ENCODE peak calls at places on chromosomes 4 and X, in nine cellular contexts. N, X, Q, L, M, Y, D, A and I are unnamed samples.

GRCh38 chr4:188127157-188127874 is 11.9 kb upstream of the TRIML1 start:
- DNase-seq in Q (no peak), M (peak), Y (no peak), N (peak), A (no peak), D (no peak), X (peak), L (no peak), I (no peak)

GRCh38 chr4:1325176-1325480 is 21.9 kb upstream of the UVSSA start:
- DNase-seq in Q (no peak), N (no peak), D (peak), Y (no peak), M (no peak), X (no peak), A (peak), L (no peak), I (no peak)

GRCh38 chr4:101200561-101200960 is 146.8 kb downstream of the PPP3CA start:
- DNase-seq in N (no peak), M (peak), A (no peak), Y (no peak), D (no peak), X (peak), L (no peak), Q (no peak), I (no peak)

GRCh38 chr4:181365671-181366070 is 877.5 kb upstream of the TENM3 start:
- DNase-seq in A (no peak), N (no peak), X (no peak), Y (no peak), D (no peak), L (no peak), Q (no peak), M (no peak), I (no peak)

GRCh38 chr4:32560306-32560705 is 1840.1 kb downstream of the PCDH7 start:
- DNase-seq in A (no peak), Q (no peak), M (no peak), Y (peak), X (peak), L (no peak), N (no peak), D (no peak), I (peak)

GRCh38 chr4:122005064-122005755 is 53.4 kb upstream of the TRPC3 start:
- DNase-seq in N (no peak), X (no peak), L (no peak), Y (no peak), Q (no peak), M (peak), D (no peak), A (no peak), I (peak)

GRCh38 chr4:110516106-110516922 is 40.4 kb downstream of the ENPEP start:
- DNase-seq in A (peak), L (no peak), N (peak), Y (peak), Q (peak), D (no peak), M (no peak), X (peak), I (peak)

GRCh38 chr4:158778712-158779111 is 9.9 kb downstream of the FNIP2 start:
- DNase-seq in Q (no peak), X (no peak), D (no peak), M (no peak), Y (peak), A (no peak), L (no peak), N (no peak), I (peak)

GRCh38 chrX:31609130-31609529 is 537.3 kb upstream of the FTHL17 start:
- DNase-seq in N (no peak), L (no peak), M (peak), Q (no peak), D (no peak), X (peak), Y (no peak), A (no peak), I (no peak)

GRCh38 chrX:17595456-17596035 is 141.7 kb upstream of the SCML1 start:
- DNase-seq in A (no peak), D (no peak), Y (no peak), Q (no peak), M (no peak), X (peak), N (no peak), L (no peak), I (no peak)

GRCh38 chr4:162408309-162408708 is 244.5 kb upstream of the FSTL5 start:
- DNase-seq in L (no peak), D (no peak), A (no peak), Q (no peak), N (no peak), M (no peak), Y (no peak), X (no peak), I (no peak)

GRCh38 chr4:46931981-46932380 is 22.9 kb upstream of the COX7B2 start:
- DNase-seq in X (peak), M (no peak), A (no peak), N (peak), Q (no peak), D (no peak), L (no peak), Y (no peak), I (peak)

GRCh38 chrX:17242470-17242869 is 132.5 kb upstream of the NHS start:
- DNase-seq in N (peak), Y (peak), M (peak), L (no peak), D (no peak), X (peak), A (no peak), Q (peak), I (peak)

GRCh38 chr4:143701365-143701764 is 890 bp upstream of the FREM3 start:
- DNase-seq in L (no peak), A (no peak), Y (no peak), M (no peak), N (no peak), X (no peak), D (no peak), Q (no peak), I (no peak)

GRCh38 chrX:41406211-41406610 is 40.9 kb upstream of the NYX start:
- DNase-seq in M (no peak), L (no peak), N (no peak), Y (no peak), Q (no peak), X (no peak), D (no peak), A (no peak), I (no peak)

GRCh38 chrX:101291204-101291603 is at the start of gene TAF7L:
- DNase-seq in X (peak), N (no peak), A (no peak), Q (peak), L (no peak), Y (no peak), M (no peak), D (no peak), I (no peak)

GRCh38 chr4:113636877-113637276 is 124.7 kb downstream of the CAMK2D start:
- DNase-seq in M (peak), X (peak), D (no peak), L (no peak), Q (no peak), Y (no peak), A (no peak), N (peak), I (peak)

GRCh38 chrX:118847676-118848075 is 24.1 kb downstream of the ZCCHC12 start:
- DNase-seq in D (no peak), Y (no peak), L (no peak), M (no peak), N (peak), X (peak), A (no peak), Q (peak), I (no peak)

GRCh38 chrX:54641530-54641929 is 111.5 kb downstream of the GNL3L start:
- DNase-seq in A (no peak), L (no peak), Y (no peak), X (no peak), D (no peak), M (no peak), Q (no peak), N (peak), I (peak)

GRCh38 chr4:41205130-41205529 is 9.2 kb downstream of the APBB2 start:
- DNase-seq in Y (no peak), L (no peak), N (no peak), Q (no peak), M (no peak), X (no peak), D (no peak), A (no peak), I (peak)

GRCh38 chrX:129188223-129188622 is 335.1 kb downstream of the SMARCA1 start:
- DNase-seq in Q (no peak), Y (no peak), N (peak), D (no peak), L (no peak), M (no peak), A (no peak), X (no peak), I (no peak)

GRCh38 chr4:25440478-25441030 is 63.5 kb downstream of the ANAPC4 start:
- DNase-seq in D (peak), X (peak), Q (no peak), L (no peak), A (no peak), N (no peak), Y (peak), M (no peak), I (no peak)

GRCh38 chr4:186770446-186771175 is 47.0 kb upstream of the FAT1 start:
- DNase-seq in M (peak), A (no peak), Q (no peak), L (no peak), N (no peak), D (no peak), Y (no peak), X (peak), I (no peak)

GRCh38 chr4:123444298-123444731 is 47.7 kb downstream of the SPRY1 start:
- DNase-seq in Y (peak), L (no peak), N (peak), M (no peak), A (no peak), D (peak), X (peak), Q (no peak), I (peak)

GRCh38 chr4:17619416-17620105 is 5.1 kb downstream of the MED28 start:
- DNase-seq in Y (no peak), N (no peak), X (no peak), A (no peak), L (no peak), D (no peak), Q (no peak), M (peak), I (no peak)
- H3K27ac ChIP-seq in Y (no peak), N (no peak), X (no peak), A (no peak), L (no peak), D (no peak), Q (peak), M (peak), I (no peak)

DNA sequence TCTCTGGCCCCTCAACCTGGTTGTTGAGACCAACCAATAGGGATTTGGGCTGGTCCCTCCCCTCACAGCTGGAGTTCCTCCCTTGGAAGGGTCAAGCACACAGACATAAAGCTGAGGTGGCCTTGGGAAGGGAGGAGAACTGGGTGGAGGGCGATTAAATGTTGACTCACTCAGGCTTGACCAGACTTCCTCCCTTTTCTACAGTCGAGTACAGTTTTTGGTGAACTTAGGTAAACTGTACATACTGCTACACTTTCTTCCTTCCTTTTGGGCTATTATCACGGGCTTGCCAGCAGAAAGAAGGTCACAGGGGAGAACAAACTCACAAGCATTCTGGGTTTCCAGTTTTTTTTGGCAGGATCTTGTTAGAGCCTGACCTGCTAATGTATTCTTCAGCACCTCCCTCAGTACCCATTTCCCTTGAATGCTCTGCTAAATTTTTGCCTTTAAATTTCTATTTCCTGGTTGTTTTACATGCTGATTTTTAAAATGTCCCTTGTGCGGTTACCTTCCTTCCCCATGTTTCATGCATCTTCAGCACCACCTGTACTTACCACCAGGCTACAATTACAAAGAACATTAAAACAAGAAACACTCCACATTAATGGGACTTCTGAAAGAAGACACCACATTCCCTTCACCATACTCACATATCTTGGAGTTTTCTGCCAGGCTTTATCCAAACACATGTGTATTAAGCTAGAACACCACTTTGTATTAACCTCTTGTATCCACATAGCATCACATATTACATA is 135.3 kb upstream of the RASGEF1B start:
- DNase-seq in L (no peak), M (no peak), Y (peak), N (peak), D (peak), Q (no peak), X (peak), A (no peak), I (no peak)
- H3K27ac ChIP-seq in L (no peak), M (no peak), Y (no peak), N (no peak), D (peak), Q (no peak), X (no peak), A (no peak), I (no peak)

GRCh38 chrX:120625366-120625765 is 4.5 kb downstream of the C1GALT1C1 start:
- DNase-seq in A (no peak), X (peak), Q (no peak), Y (no peak), M (no peak), L (no peak), N (no peak), D (no peak), I (no peak)
- H3K27ac ChIP-seq in A (no peak), X (no peak), Q (no peak), Y (no peak), M (no peak), L (no peak), N (no peak), D (no peak), I (no peak)

DNA sequence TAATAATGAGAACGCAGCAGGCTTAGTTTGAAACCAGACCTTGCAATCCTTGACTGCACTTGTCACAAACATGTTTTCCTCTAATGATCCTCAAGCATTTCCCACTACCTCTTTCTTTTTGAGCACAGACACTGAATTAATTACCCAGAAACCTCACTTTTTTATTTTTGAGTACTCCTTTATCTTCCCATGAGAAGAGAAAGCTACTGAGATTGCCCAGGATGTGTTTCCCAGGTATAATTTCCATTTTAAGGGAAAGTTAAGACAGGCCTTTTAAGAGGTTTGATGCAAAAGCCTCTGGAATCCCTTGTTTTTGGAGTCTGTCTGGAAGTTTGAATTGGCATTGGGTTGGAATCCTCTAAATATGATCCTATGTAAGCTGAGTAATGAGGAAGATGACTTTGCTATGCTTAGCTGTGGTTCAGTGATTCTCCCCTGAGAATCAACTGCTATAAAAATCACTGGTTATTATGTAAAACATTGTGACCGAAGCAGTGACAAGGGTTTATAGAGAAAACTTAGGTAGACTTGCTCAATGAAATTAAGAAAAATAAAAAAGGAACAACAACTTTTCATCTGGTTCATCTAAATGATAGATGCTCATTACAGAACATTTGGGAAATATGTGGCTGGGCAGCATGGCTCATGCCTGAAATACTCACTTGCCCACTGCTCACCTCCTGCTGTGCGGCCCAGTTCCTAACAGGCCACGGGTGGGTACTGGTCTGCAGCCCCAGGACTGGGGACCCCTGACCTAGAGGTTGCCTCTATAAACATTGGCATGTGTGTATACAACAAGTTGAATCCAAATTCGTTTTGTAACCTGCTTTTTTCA is 10.8 kb upstream of the RHOH start:
- DNase-seq in A (no peak), X (no peak), D (no peak), Y (no peak), L (no peak), N (no peak), M (no peak), Q (no peak), I (no peak)
- H3K27ac ChIP-seq in A (no peak), X (no peak), D (no peak), Y (no peak), L (no peak), N (no peak), M (no peak), Q (peak), I (no peak)

DNA sequence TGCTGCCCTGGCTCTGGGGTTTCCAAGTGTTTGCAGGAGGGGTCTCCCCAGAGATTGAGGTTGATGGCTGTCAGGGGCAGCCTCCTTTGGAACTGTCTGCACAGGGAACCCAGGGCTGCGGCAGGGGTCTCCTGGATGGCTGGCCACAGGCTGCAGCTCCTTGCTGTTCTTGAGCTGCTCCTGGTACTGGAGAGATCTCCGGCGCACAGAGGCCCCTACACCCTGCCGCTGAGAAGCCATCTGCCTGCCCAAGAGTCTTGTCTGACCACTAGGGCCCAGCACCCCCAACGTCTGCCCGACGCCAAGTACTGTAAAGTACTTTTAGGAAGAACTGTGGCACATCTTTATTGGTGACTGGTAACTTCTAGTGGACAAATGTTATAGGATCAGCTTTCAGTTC is 13.5 kb downstream of the STIM2 start:
- DNase-seq in N (no peak), X (no peak), M (no peak), D (no peak), L (no peak), A (no peak), Q (no peak), Y (no peak), I (no peak)
- H3K27ac ChIP-seq in N (no peak), X (no peak), M (no peak), D (no peak), L (no peak), A (no peak), Q (no peak), Y (no peak), I (no peak)

GRCh38 chr4:76435689-76436176 is 704 bp downstream of the SHROOM3 start:
- DNase-seq in Y (no peak), M (no peak), Q (no peak), D (no peak), A (no peak), N (peak), L (no peak), X (peak), I (no peak)
- H3K27ac ChIP-seq in Y (peak), M (no peak), Q (no peak), D (no peak), A (peak), N (no peak), L (peak), X (no peak), I (no peak)

GRCh38 chr4:12924253-12924652 is 559.9 kb downstream of the RAB28 start:
- DNase-seq in Y (no peak), M (no peak), D (no peak), N (no peak), L (no peak), X (no peak), Q (no peak), A (no peak), I (no peak)
- H3K27ac ChIP-seq in Y (no peak), M (no peak), D (no peak), N (no peak), L (no peak), X (no peak), Q (no peak), A (no peak), I (no peak)

DNA sequence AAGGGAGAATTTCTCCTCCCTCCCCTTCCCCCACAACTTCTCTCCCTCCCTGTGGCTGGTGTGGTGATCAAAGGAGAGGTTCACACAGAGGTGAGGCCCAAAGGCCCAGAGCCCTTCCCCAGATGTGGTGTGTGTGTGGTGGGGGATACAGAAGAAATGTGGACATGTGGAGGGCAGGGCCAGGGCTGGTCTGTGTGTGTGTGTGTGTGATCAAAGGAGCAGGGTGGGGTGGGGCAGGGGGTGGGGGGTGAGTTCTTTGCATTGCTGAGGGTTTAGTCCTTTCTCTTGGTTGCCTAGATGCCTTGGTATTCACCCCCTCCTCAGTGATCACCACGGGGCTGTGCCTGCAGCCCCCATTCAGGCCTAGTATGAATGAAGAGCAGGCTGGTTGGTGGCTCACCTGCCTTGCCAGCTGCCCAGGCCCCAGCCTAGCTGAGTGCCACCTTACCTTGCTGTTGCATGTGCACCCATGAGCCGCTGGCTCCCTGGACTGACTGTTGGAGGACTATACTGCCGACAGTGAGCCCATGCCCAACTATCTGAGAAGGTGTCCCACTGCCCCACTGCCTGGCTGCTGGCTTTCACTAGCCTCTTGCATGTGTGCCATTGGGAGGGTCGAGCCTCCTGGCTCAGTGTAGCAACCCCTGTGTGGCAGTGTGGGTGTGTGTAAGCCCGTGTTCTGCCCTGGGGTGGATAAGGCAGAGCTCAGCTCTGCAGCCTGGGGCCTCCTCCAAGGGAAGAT is 101.9 kb downstream of the EFNB1 start:
- DNase-seq in D (no peak), A (no peak), L (no peak), N (peak), M (no peak), X (no peak), Y (no peak), Q (no peak), I (no peak)
- H3K27ac ChIP-seq in D (no peak), A (no peak), L (no peak), N (no peak), M (no peak), X (no peak), Y (peak), Q (no peak), I (no peak)

GRCh38 chr4:7366180-7366957 is 68.4 kb downstream of the PSAPL1 start:
- DNase-seq in M (no peak), N (peak), D (peak), X (no peak), Q (peak), A (peak), Y (peak), L (no peak), I (no peak)

GRCh38 chr4:7367894-7368293 is 66.8 kb downstream of the PSAPL1 start:
- DNase-seq in Q (no peak), A (no peak), M (no peak), Y (no peak), X (no peak), D (peak), L (no peak), N (no peak), I (no peak)

GRCh38 chr4:7368296-7368695 is 66.4 kb downstream of the PSAPL1 start:
- DNase-seq in A (peak), Q (no peak), X (no peak), D (peak), L (no peak), N (no peak), Y (no peak), M (no peak), I (no peak)

GRCh38 chr4:7366958-7367353 is 67.8 kb downstream of the PSAPL1 start:
- DNase-seq in X (no peak), Y (no peak), A (peak), N (no peak), L (no peak), Q (no peak), D (peak), M (no peak), I (no peak)

GRCh38 chr4:7367361-7367760 is 67.4 kb downstream of the PSAPL1 start:
- DNase-seq in X (no peak), Q (no peak), A (peak), Y (no peak), N (no peak), M (no peak), L (no peak), D (peak), I (no peak)
- H3K27ac ChIP-seq in X (no peak), Q (no peak), A (no peak), Y (no peak), N (no peak), M (no peak), L (no peak), D (no peak), I (no peak)